ENCODE peak calls at places on chromosome 12, in eight cellular contexts. V is GM10248, O is right lobe of liver, G is neural crest cell, Z is mucosa of descending colon, R is foreskin fibroblast, Y is AG04450, Q is BJ. T is an unnamed sample.

GRCh38 chr12:124916370-124917134 is 2.1 kb upstream of the UBC start:
- DNase-seq in R (peak), Z (no peak), O (peak), G (no peak), V (no peak), Y (no peak), Q (peak), T (no peak)

GRCh38 chr12:42961395-42961794 is 371.8 kb upstream of the PRICKLE1 start:
- DNase-seq in Q (peak), G (no peak), Z (no peak), Y (peak), R (no peak), V (no peak), O (no peak), T (no peak)

GRCh38 chr12:87756721-87757120 is 272.5 kb downstream of the C12orf50 start:
- DNase-seq in Q (no peak), G (no peak), Y (no peak), O (no peak), V (no peak), R (no peak), Z (no peak), T (no peak)

GRCh38 chr12:47715393-47715876 is 9.6 kb upstream of the RPAP3 start:
- DNase-seq in Q (no peak), V (peak), R (peak), Y (no peak), G (peak), O (peak), Z (no peak), T (no peak)

GRCh38 chr12:127600211-127600610 is 666.8 kb upstream of the TMEM132C start:
- DNase-seq in R (no peak), Y (no peak), G (no peak), Z (no peak), O (no peak), V (no peak), Q (no peak), T (no peak)

GRCh38 chr12:51941669-51942455 is 9.6 kb upstream of the ACVR1B start:
- DNase-seq in Q (no peak), Y (no peak), G (no peak), V (no peak), Z (no peak), O (peak), R (no peak), T (no peak)

GRCh38 chr12:108310489-108310888 is 28.6 kb downstream of the CMKLR1 start:
- DNase-seq in G (no peak), Y (no peak), Q (no peak), R (no peak), O (no peak), Z (no peak), V (no peak), T (no peak)

GRCh38 chr12:100987552-100988277 is 193.1 kb downstream of the ANO4 start:
- DNase-seq in Z (no peak), Q (no peak), Y (peak), V (peak), R (peak), O (no peak), G (peak), T (no peak)

GRCh38 chr12:12716151-12716844 is 870 bp upstream of the CDKN1B start:
- DNase-seq in O (no peak), Z (no peak), Q (no peak), G (no peak), Y (no peak), R (no peak), V (peak), T (no peak)

GRCh38 chr12:123713398-123714301 is 1.5 kb downstream of the ATP6V0A2 start:
- DNase-seq in G (no peak), Y (no peak), R (no peak), O (no peak), Z (no peak), V (no peak), Q (no peak), T (no peak)

GRCh38 chr12:108755481-108755880 is 24.2 kb upstream of the CORO1C start:
- DNase-seq in Y (no peak), Q (no peak), V (no peak), G (no peak), O (no peak), R (no peak), Z (no peak), T (no peak)

GRCh38 chr12:18583655-18584054 is 154.2 kb downstream of the PLCZ1 start:
- DNase-seq in R (no peak), O (no peak), Q (no peak), V (no peak), Z (no peak), G (no peak), Y (no peak), T (no peak)

GRCh38 chr12:50314629-50315312 is 31.5 kb upstream of the LIMA1 start:
- DNase-seq in G (peak), Q (peak), V (peak), Z (no peak), O (no peak), R (peak), Y (peak), T (no peak)

GRCh38 chr12:108747563-108747962 is 16.2 kb upstream of the CORO1C start:
- DNase-seq in Y (no peak), V (no peak), O (no peak), G (no peak), R (no peak), Z (no peak), Q (no peak), T (no peak)

GRCh38 chr12:111405149-111405855 is 421 bp upstream of the SH2B3 start:
- DNase-seq in Q (peak), R (peak), O (peak), V (peak), Y (peak), Z (peak), G (peak), T (no peak)

GRCh38 chr12:112346194-112346593 is 36.0 kb downstream of the HECTD4 start:
- DNase-seq in Z (no peak), O (no peak), Y (no peak), G (no peak), V (no peak), R (no peak), Q (no peak), T (no peak)

GRCh38 chr12:99907210-99907609 is 77.5 kb downstream of the ANKS1B start:
- DNase-seq in G (no peak), Q (no peak), V (no peak), O (no peak), R (no peak), Y (no peak), Z (no peak), T (no peak)

GRCh38 chr12:123621101-123621500 is 12.4 kb downstream of the EIF2B1 start:
- DNase-seq in V (no peak), Y (no peak), Q (no peak), Z (no peak), R (peak), G (no peak), O (no peak), T (no peak)

GRCh38 chr12:69105101-69105613 is 134.2 kb upstream of the CPSF6 start:
- DNase-seq in V (no peak), O (no peak), Q (no peak), Z (no peak), Y (no peak), G (no peak), R (no peak), T (no peak)

GRCh38 chr12:88399811-88400210 is 180.5 kb downstream of the KITLG start:
- DNase-seq in G (no peak), Z (no peak), V (no peak), Y (no peak), O (no peak), Q (no peak), R (no peak), T (no peak)

GRCh38 chr12:55074771-55075170 is 51.4 kb upstream of the OR9K2 start:
- DNase-seq in Q (no peak), Y (no peak), V (no peak), R (no peak), O (no peak), G (no peak), Z (no peak), T (no peak)

GRCh38 chr12:107242189-107242588 is 148.8 kb upstream of the CRY1 start:
- DNase-seq in R (no peak), O (no peak), V (no peak), Y (no peak), G (no peak), Z (no peak), Q (no peak), T (no peak)

GRCh38 chr12:47837190-47838171 is 17.8 kb upstream of the HDAC7 start:
- DNase-seq in G (peak), Z (peak), R (peak), V (peak), Q (no peak), Y (no peak), O (peak), T (no peak)

GRCh38 chr12:2356601-2357125 is 303.9 kb downstream of the CACNA1C start:
- DNase-seq in Y (no peak), G (no peak), R (no peak), Z (no peak), O (no peak), V (no peak), Q (no peak), T (no peak)
- TF ChIP-seq CTCF in Y (no peak), G (no peak), R (no peak), Z (no peak), O (no peak), V (no peak), Q (no peak), T (no peak)

GRCh38 chr12:60257063-60257462 is 661.2 kb downstream of the SLC16A7 start:
- DNase-seq in R (peak), O (no peak), Q (no peak), Z (no peak), G (no peak), V (no peak), Y (peak), T (no peak)
- TF ChIP-seq CTCF in R (no peak), O (no peak), Q (peak), Z (no peak), G (peak), V (no peak), Y (peak), T (peak)

DNA sequence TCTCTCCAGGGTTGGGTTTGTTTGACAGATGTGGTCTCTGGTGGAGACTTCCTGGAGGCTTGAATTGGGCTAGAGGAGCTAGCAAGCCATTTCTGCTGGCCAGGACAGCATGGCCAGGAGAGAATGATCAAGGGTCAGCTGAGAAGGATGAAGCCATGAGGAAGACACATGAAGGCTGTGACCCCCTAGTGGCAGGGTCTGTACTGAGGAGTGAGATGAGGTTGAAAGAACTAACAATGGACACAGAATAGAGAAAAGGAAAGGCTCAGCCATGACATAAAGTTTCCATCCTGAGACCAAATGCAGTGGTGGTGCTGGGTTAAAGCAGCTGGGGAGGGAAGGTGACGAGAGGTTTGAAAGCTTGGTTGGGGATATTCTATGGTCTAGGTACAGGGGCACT is 89.9 kb downstream of the NT5DC3 start:
- DNase-seq in O (no peak), V (no peak), R (no peak), Z (no peak), G (no peak), Y (no peak), Q (no peak), T (no peak)
- TF ChIP-seq CTCF in O (no peak), V (no peak), R (no peak), Z (no peak), G (no peak), Y (no peak), Q (no peak), T (no peak)

DNA sequence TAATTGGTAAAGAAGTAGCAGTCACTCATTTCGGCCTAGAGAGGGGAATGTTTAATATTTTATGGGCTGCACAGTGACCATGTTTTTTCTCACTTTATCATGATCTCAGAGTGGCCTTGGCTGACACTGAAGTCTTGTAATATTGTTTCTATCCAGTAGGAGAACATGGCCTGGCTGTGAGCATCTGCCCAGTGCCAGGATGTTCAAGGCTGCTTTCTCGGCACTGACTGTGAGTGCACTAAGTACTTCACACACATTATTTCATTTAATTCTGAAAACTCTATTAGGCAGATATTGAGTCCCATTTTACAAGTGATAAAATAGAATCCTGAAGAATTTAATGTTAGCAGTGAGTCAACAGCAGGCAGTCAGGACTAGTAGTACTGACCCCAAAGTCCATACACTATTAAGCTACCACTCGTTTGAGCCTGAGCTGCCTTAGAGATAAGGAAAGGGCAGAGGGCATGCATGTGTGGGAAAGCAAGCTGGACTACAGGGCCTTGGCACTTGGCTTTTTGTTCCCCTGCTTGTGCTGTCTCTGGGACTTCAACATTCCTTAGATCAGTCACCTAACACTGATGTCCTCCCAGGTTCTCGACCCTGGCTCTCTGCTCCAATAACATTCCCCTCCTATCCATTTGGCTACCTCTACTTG is 42.2 kb upstream of the APPL2 start:
- DNase-seq in O (no peak), Y (no peak), V (no peak), R (peak), Q (no peak), Z (no peak), G (no peak), T (no peak)
- TF ChIP-seq CTCF in O (peak), Y (peak), V (no peak), R (peak), Q (peak), Z (no peak), G (peak), T (peak)

GRCh38 chr12:92735131-92735721 is 32.4 kb downstream of the PLEKHG7 start:
- DNase-seq in Z (no peak), V (no peak), Q (peak), Y (peak), R (peak), O (no peak), G (no peak), T (no peak)
- TF ChIP-seq CTCF in Z (no peak), V (no peak), Q (peak), Y (no peak), R (peak), O (no peak), G (no peak), T (peak)

DNA sequence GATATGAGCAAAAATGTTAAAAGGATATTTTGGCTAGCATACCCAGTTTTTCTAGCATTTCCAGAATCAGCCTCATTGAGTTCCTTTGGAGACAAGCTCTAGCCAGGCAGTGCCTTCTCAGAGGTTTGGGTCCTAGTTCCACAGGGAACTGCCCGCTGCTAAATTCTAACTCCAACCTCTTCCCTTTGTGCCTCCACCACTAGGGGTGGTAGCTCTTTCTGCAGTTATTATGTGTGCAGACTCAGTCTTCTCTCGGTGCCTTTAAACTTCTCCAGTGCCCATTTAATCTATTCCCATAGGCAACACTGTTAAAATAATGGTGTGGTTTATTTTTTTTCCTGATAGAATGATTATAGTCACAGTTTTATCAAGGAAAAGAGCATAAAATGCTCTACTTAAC is 21.5 kb upstream of the SLC25A3 start:
- DNase-seq in G (no peak), Z (no peak), Q (no peak), O (no peak), Y (no peak), V (no peak), R (no peak), T (no peak)
- TF ChIP-seq CTCF in G (peak), Z (no peak), Q (no peak), O (peak), Y (peak), V (no peak), R (no peak), T (peak)

GRCh38 chr12:44510510-44510909 is 365.6 kb downstream of the NELL2 start:
- DNase-seq in R (no peak), V (no peak), Y (no peak), O (no peak), Q (no peak), Z (no peak), G (no peak), T (no peak)
- TF ChIP-seq CTCF in R (no peak), V (no peak), Y (no peak), O (no peak), Q (no peak), Z (no peak), G (peak), T (peak)

GRCh38 chr12:115396567-115396966 is 712.6 kb upstream of the TBX3 start:
- DNase-seq in G (no peak), O (no peak), Y (no peak), Z (no peak), R (no peak), V (no peak), Q (no peak), T (no peak)
- TF ChIP-seq CTCF in G (no peak), O (no peak), Y (no peak), Z (no peak), R (no peak), V (no peak), Q (no peak), T (no peak)

DNA sequence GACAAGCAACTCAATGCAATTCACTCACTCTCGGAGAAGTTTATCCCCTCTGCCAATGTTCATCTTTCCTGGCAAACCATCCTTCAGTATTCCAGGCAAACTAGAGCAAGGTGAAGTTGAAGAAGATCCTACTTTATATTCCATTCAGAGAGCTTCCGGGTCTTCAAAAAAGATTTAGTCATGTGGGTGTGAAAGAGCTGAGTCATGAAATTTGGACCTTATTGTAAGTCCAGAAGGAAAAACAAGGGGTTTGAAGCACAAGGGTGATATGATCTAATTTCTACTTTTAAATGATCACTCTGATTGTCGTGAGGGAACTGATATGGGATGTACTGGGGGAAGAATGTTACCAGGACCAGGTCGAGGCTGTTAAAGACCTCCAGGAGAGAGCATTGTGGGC is 2.8 kb upstream of the PRH2 start:
- DNase-seq in R (no peak), Y (no peak), Z (no peak), Q (no peak), V (no peak), G (no peak), O (no peak), T (no peak)
- TF ChIP-seq CTCF in R (no peak), Y (no peak), Z (no peak), Q (no peak), V (no peak), G (no peak), O (no peak), T (no peak)

T was measured in chondrocyte.